ENCODE peak calls at places on chromosomes 7 and 10, in nine cellular contexts. Z is osteoblast; J is GM23338; S is effector memory CD4-positive, alpha-beta T cell; Y is MM.1S; V is tibial artery; F is keratinocyte; Q is HepG2; K is CD8-positive, alpha-beta T cell. I is an unnamed sample. For H3K36me3, the result is how much of the 10 kb centered on the place peaks cover.

GRCh38 chr7:136869991-136870798 is 1.7 kb downstream of the CHRM2 start:
- DNase-seq in Z (peak), J (peak), S (no peak), Y (no peak), V (no peak), F (no peak), Q (no peak), K (no peak), I (no peak)

GRCh38 chr7:134699021-134699818 is 52.6 kb downstream of the BPGM start:
- DNase-seq in Z (no peak), J (peak), S (no peak), Y (no peak), V (no peak), F (no peak), Q (no peak), K (no peak), I (no peak)

GRCh38 chr7:142857625-142858024 is 2.7 kb downstream of the EPHB6 start:
- DNase-seq in Z (no peak), J (no peak), S (no peak), Y (no peak), V (no peak), F (no peak), Q (no peak), K (no peak), I (no peak)

GRCh38 chr7:133139350-133139749 is 57.5 kb upstream of the CHCHD3 start:
- DNase-seq in Z (no peak), J (peak), S (no peak), Y (no peak), V (no peak), F (no peak), Q (peak), K (no peak), I (no peak)

GRCh38 chr7:8035647-8036518 is 67.3 kb downstream of the GLCCI1 start:
- DNase-seq in Z (no peak), J (peak), S (no peak), Y (peak), V (no peak), F (no peak), Q (peak), K (no peak), I (peak)

GRCh38 chr7:130151591-130152269 is 53.5 kb downstream of the TMEM209 start:
- DNase-seq in Z (peak), J (no peak), S (peak), Y (no peak), V (no peak), F (no peak), Q (no peak), K (peak), I (no peak)

GRCh38 chr10:74585231-74586087 is 240.9 kb upstream of the KAT6B start:
- DNase-seq in Z (no peak), J (no peak), S (no peak), Y (peak), V (no peak), F (no peak), Q (no peak), K (peak), I (no peak)

GRCh38 chr10:44674536-44674935 is 236.6 kb upstream of the TMEM72 start:
- DNase-seq in Z (no peak), J (no peak), S (no peak), Y (no peak), V (no peak), F (no peak), Q (no peak), K (no peak), I (no peak)

GRCh38 chr7:105149827-105150226 is 135.8 kb downstream of the KMT2E start:
- DNase-seq in Z (peak), J (no peak), S (no peak), Y (no peak), V (no peak), F (no peak), Q (no peak), K (no peak), I (peak)

GRCh38 chr10:97280783-97281182 is 11.7 kb downstream of the ARHGAP19 start:
- DNase-seq in Z (no peak), J (no peak), S (no peak), Y (no peak), V (no peak), F (no peak), Q (no peak), K (no peak), I (no peak)

GRCh38 chr7:12322287-12322902 is 81.3 kb downstream of the VWDE start:
- DNase-seq in Z (no peak), J (peak), S (no peak), Y (peak), V (no peak), F (no peak), Q (peak), K (no peak), I (peak)

GRCh38 chr10:20742737-20743136 is 154.4 kb downstream of the NEBL start:
- DNase-seq in Z (no peak), J (no peak), S (no peak), Y (no peak), V (no peak), F (no peak), Q (no peak), K (no peak), I (no peak)

GRCh38 chr7:135930565-135931423 is 46.4 kb downstream of the MTPN start:
- DNase-seq in Z (peak), J (peak), S (no peak), Y (no peak), V (no peak), F (no peak), Q (no peak), K (no peak), I (no peak)

GRCh38 chr7:80135306-80136104 is 874 bp downstream of the GNAI1 start:
- DNase-seq in Z (peak), J (peak), S (no peak), Y (peak), V (no peak), F (no peak), Q (no peak), K (no peak), I (no peak)

GRCh38 chr10:84552478-84552877 is 224.1 kb downstream of the CCSER2 start:
- DNase-seq in Z (no peak), J (peak), S (no peak), Y (no peak), V (no peak), F (no peak), Q (no peak), K (no peak), I (no peak)

GRCh38 chr7:142886866-142887265 is 1.3 kb upstream of the TRPV6 start:
- DNase-seq in Z (no peak), J (no peak), S (no peak), Y (no peak), V (no peak), F (no peak), Q (no peak), K (no peak), I (no peak)

GRCh38 chr7:47649901-47650300 is 68.0 kb upstream of the TNS3 start:
- DNase-seq in Z (peak), J (no peak), S (no peak), Y (no peak), V (no peak), F (no peak), Q (no peak), K (no peak), I (no peak)

GRCh38 chr7:80772347-80773101 is 134.1 kb downstream of the CD36 start:
- DNase-seq in Z (no peak), J (peak), S (no peak), Y (peak), V (no peak), F (no peak), Q (no peak), K (no peak), I (no peak)

GRCh38 chr10:133405844-133406527 is 12.0 kb downstream of the MTG1 start:
- DNase-seq in Z (no peak), J (no peak), S (no peak), Y (no peak), V (no peak), F (no peak), Q (no peak), K (no peak), I (no peak)

GRCh38 chr10:112899396-112900065 is 50.5 kb upstream of the TCF7L2 start:
- DNase-seq in Z (no peak), J (no peak), S (no peak), Y (no peak), V (no peak), F (no peak), Q (peak), K (no peak), I (no peak)

GRCh38 chr10:80509403-80510161 is 28.1 kb upstream of the SH2D4B start:
- DNase-seq in Z (peak), J (no peak), S (no peak), Y (no peak), V (no peak), F (no peak), Q (no peak), K (no peak), I (no peak)

DNA sequence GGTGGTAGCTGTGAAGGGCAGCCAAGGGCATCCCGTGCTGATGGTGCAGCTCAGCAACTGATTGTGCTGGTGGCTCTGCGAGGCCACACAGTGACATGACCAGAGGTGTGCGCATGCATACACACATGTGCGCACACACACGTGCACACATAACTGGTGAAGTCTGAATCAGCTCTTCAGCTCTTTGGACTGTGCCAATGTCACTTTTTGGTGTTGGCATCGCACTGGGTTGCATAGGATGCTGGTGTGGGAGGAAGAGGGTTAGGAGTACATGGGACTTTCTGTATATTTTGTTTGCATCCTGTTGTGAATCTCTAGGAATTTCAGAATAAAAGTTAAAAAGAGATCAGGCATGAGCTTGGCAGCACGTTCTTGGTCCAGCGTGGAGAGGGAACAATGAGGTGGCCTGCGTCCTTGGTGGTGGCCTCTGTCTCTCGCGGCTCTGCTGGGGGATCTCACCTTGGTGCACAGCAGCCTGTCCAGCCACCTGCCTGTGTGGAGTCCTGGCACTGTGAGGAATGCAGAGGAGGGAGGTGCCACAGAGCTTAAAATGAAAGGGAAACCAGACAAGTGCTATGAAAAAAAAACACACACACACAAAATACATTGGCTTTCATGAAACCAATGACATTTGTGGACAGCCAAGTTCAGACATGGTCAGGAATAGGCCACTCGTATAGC is 124.0 kb downstream of the TRRAP start:
- DNase-seq in Z (peak), J (no peak), S (no peak), Y (no peak), V (no peak), F (no peak), Q (no peak), K (no peak), I (no peak)
- H3K36me3 ChIP-seq in Z (half or more), J (under half), S (half or more), Y (under half), V (half or more), F (under half), Q (under half), K (under half), I (under half)

GRCh38 chr7:98186452-98187137 is 24.6 kb upstream of the BHLHA15 start:
- DNase-seq in Z (peak), J (no peak), S (no peak), Y (no peak), V (no peak), F (no peak), Q (no peak), K (no peak), I (no peak)

GRCh38 chr7:98191668-98192431 is 19.4 kb upstream of the BHLHA15 start:
- DNase-seq in Z (peak), J (no peak), S (no peak), Y (no peak), V (no peak), F (no peak), Q (no peak), K (no peak), I (no peak)

GRCh38 chr7:98189559-98189958 is 21.7 kb upstream of the BHLHA15 start:
- DNase-seq in Z (no peak), J (no peak), S (no peak), Y (no peak), V (no peak), F (no peak), Q (no peak), K (no peak), I (no peak)

GRCh38 chr7:98185101-98185500 is 26.1 kb upstream of the BHLHA15 start:
- DNase-seq in Z (no peak), J (no peak), S (no peak), Y (no peak), V (no peak), F (no peak), Q (no peak), K (no peak), I (no peak)

DNA sequence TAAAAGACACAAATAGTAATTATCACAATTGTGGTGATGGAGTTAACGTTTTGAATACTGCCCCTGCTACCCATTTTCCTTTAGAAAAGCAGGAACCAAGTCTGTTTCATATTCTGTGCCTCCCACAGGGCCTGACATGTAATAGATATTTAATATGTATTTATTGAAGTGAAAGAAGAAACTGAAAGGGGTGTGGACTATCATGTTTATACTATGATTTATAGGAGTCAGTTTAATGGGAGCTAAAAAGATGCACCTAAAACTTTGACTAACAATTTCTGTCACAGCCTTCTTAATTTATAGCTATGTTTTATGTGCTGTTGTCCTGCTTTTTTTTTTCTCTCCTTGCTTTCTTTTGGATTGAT is 24.1 kb upstream of the BHLHA15 start:
- DNase-seq in Z (no peak), J (no peak), S (no peak), Y (no peak), V (no peak), F (no peak), Q (no peak), K (no peak), I (no peak)
- H3K36me3 ChIP-seq in Z (under half), J (under half), S (under half), Y (under half), V (under half), F (under half), Q (under half), K (under half), I (under half)

GRCh38 chr10:3123571-3124411 is 48.8 kb downstream of the PITRM1 start:
- DNase-seq in Z (peak), J (no peak), S (no peak), Y (no peak), V (no peak), F (no peak), Q (no peak), K (no peak), I (no peak)
- H3K36me3 ChIP-seq in Z (half or more), J (under half), S (under half), Y (under half), V (half or more), F (under half), Q (under half), K (under half), I (under half)

GRCh38 chr7:151138541-151138910 is 29.0 kb downstream of the GBX1 start:
- DNase-seq in Z (no peak), J (peak), S (no peak), Y (no peak), V (no peak), F (no peak), Q (no peak), K (no peak), I (no peak)
- H3K36me3 ChIP-seq in Z (under half), J (under half), S (under half), Y (under half), V (half or more), F (half or more), Q (under half), K (under half), I (under half)

GRCh38 chr7:55056577-55057480 is 38.0 kb downstream of the EGFR start:
- DNase-seq in Z (no peak), J (no peak), S (no peak), Y (no peak), V (peak), F (no peak), Q (no peak), K (no peak), I (no peak)
- H3K36me3 ChIP-seq in Z (under half), J (under half), S (under half), Y (under half), V (under half), F (under half), Q (under half), K (under half), I (under half)

DNA sequence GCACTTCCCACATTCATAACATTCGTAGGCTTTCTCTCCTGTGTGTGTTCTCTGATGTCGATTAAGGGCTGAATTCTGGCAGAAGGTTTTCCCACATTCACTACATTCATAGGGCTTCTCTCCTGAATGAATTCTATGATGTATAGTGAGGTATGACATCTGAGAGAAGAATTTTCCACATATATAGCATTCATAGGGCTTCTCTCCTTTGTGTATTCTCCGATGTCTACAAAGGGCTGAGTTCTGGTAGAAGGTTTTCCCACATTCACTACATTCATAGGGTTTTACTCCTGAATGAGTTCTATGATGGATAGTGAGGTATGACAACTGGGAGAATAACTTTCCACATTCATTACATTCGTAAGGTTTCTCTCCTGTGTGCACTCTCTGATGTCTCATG is 15.6 kb downstream of the ZNF12 start:
- DNase-seq in Z (no peak), J (no peak), S (no peak), Y (no peak), V (no peak), F (no peak), Q (no peak), K (no peak), I (no peak)
- H3K36me3 ChIP-seq in Z (half or more), J (half or more), S (half or more), Y (half or more), V (half or more), F (under half), Q (under half), K (half or more), I (half or more)